ENCODE peak calls at places on chromosome 21, in seven cellular contexts. One of them, this sample, is unnamed.

GRCh38 chr21:13937236-13937635 is 273.5 kb downstream of the LIPI start:
- DNase-seq in MM.1S: no peak
- DNase-seq in heart left ventricle: no peak
- DNase-seq in ovary: no peak
- DNase-seq in mammary epithelial cell: no peak
- DNase-seq in left ventricle myocardium inferior: no peak
- DNase-seq in tibial artery: no peak
- DNase-seq in this sample: no peak

GRCh38 chr21:32886339-32886738 is 114.8 kb upstream of the PAXBP1 start:
- DNase-seq in MM.1S: peak; percentile 82
- DNase-seq in ovary: no peak
- DNase-seq in left ventricle myocardium inferior: no peak
- DNase-seq in mammary epithelial cell: no peak
- DNase-seq in tibial artery: no peak
- DNase-seq in heart left ventricle: no peak
- DNase-seq in this sample: no peak

GRCh38 chr21:31732538-31732864 is 583 bp upstream of the SCAF4 start:
- DNase-seq in ovary: no peak
- DNase-seq in mammary epithelial cell: no peak
- DNase-seq in tibial artery: no peak
- DNase-seq in MM.1S: no peak
- DNase-seq in heart left ventricle: no peak
- DNase-seq in left ventricle myocardium inferior: no peak
- DNase-seq in this sample: no peak

GRCh38 chr21:30329203-30329868 is 8.2 kb downstream of the KRTAP27-1 start:
- DNase-seq in heart left ventricle: no peak
- DNase-seq in left ventricle myocardium inferior: no peak
- DNase-seq in tibial artery: no peak
- DNase-seq in ovary: no peak
- DNase-seq in MM.1S: no peak
- DNase-seq in mammary epithelial cell: peak; percentile 83
- DNase-seq in this sample: no peak

GRCh38 chr21:30900881-30901280 is 19.5 kb upstream of the KRTAP11-1 start:
- DNase-seq in mammary epithelial cell: no peak
- DNase-seq in MM.1S: no peak
- DNase-seq in heart left ventricle: no peak
- DNase-seq in ovary: no peak
- DNase-seq in tibial artery: no peak
- DNase-seq in left ventricle myocardium inferior: no peak
- DNase-seq in this sample: no peak

GRCh38 chr21:33964706-33965325 is 49.2 kb upstream of the ATP5PO start:
- DNase-seq in ovary: no peak
- DNase-seq in heart left ventricle: no peak
- DNase-seq in MM.1S: no peak
- DNase-seq in mammary epithelial cell: no peak
- DNase-seq in tibial artery: no peak
- DNase-seq in left ventricle myocardium inferior: no peak
- DNase-seq in this sample: no peak

GRCh38 chr21:31354604-31355443 is 10.8 kb upstream of the TIAM1 start:
- DNase-seq in ovary: no peak
- DNase-seq in heart left ventricle: no peak
- DNase-seq in tibial artery: no peak
- DNase-seq in MM.1S: no peak
- DNase-seq in left ventricle myocardium inferior: no peak
- DNase-seq in mammary epithelial cell: peak; percentile 99
- DNase-seq in this sample: peak; percentile 57

GRCh38 chr21:31731112-31731801 is 661 bp downstream of the SCAF4 start:
- DNase-seq in left ventricle myocardium inferior: peak; percentile 40
- DNase-seq in ovary: peak; percentile 51
- DNase-seq in tibial artery: peak; percentile 74
- DNase-seq in MM.1S: peak; percentile 69
- DNase-seq in heart left ventricle: peak; percentile 43
- DNase-seq in mammary epithelial cell: no peak
- DNase-seq in this sample: peak; percentile 64

GRCh38 chr21:33296156-33296555 is 28.6 kb upstream of the IFNAR1 start:
- DNase-seq in mammary epithelial cell: no peak
- DNase-seq in heart left ventricle: no peak
- DNase-seq in ovary: no peak
- DNase-seq in MM.1S: no peak
- DNase-seq in tibial artery: no peak
- DNase-seq in left ventricle myocardium inferior: no peak
- DNase-seq in this sample: no peak

GRCh38 chr21:41449613-41450012 is 23.6 kb downstream of the MX1 start:
- DNase-seq in left ventricle myocardium inferior: no peak
- DNase-seq in MM.1S: no peak
- DNase-seq in ovary: no peak
- DNase-seq in tibial artery: peak; percentile 20
- DNase-seq in heart left ventricle: no peak
- DNase-seq in mammary epithelial cell: no peak
- DNase-seq in this sample: no peak

GRCh38 chr21:41453198-41453597 is 27.2 kb downstream of the MX1 start:
- DNase-seq in MM.1S: no peak
- DNase-seq in mammary epithelial cell: no peak
- DNase-seq in tibial artery: no peak
- DNase-seq in heart left ventricle: no peak
- DNase-seq in left ventricle myocardium inferior: no peak
- DNase-seq in ovary: no peak
- DNase-seq in this sample: no peak

GRCh38 chr21:41453761-41454160 is 27.7 kb downstream of the MX1 start:
- DNase-seq in ovary: no peak
- DNase-seq in left ventricle myocardium inferior: no peak
- DNase-seq in mammary epithelial cell: no peak
- DNase-seq in heart left ventricle: no peak
- DNase-seq in MM.1S: no peak
- DNase-seq in tibial artery: no peak
- DNase-seq in this sample: no peak

GRCh38 chr21:41447356-41447755 is 21.3 kb downstream of the MX1 start:
- DNase-seq in heart left ventricle: no peak
- DNase-seq in MM.1S: no peak
- DNase-seq in ovary: no peak
- DNase-seq in tibial artery: no peak
- DNase-seq in left ventricle myocardium inferior: no peak
- DNase-seq in mammary epithelial cell: no peak
- DNase-seq in this sample: no peak

DNA sequence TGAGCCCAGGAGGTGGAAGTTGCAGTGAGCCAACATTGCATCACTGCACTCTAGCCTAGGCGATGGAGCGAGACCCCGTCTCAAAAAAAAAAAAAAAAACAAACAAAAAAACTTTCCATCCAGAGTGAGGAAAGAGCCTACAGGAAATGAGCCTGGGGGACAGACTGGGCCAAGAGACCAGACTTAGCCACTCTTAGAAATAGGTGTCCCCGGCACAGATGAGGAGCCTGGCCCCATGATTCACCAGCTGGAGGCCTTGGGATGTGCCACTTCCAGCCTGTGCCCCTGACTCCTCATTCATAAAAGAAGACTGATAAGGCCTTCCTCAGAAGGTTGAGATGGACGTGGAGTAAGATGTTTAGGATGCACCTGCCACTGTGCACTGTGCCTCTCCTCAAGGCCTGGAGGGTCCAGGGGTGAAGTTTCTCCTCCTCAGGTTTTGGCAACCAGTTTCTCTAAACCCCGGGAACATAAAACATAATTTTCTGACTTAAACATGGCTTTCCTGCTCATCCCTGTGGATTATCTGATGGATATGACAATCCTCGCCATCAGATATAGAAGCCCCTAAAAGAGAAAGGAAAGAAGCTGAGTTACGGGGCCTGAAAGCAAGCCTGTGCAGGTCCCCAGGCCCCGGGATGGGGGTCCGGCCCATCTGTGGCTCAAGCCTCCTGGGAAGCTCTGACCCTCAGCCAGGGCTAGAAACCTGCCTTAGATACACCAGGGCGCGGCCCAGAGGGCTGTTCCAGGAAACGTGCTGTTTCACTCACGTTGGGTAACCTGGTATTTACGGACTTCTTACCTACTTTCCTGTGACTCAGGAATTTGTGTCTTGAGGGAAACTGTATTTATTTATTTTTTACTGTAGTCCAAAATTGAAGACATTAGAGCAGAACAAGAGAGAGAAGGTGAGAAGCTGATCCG is 26.0 kb downstream of the MX1 start:
- DNase-seq in MM.1S: no peak
- DNase-seq in mammary epithelial cell: no peak
- DNase-seq in ovary: no peak
- DNase-seq in tibial artery: peak; percentile 24
- DNase-seq in heart left ventricle: no peak
- DNase-seq in left ventricle myocardium inferior: no peak
- DNase-seq in this sample: no peak
- H3K36me3 ChIP-seq in MM.1S: no peaks in the 10 kb centered on the region
- H3K36me3 ChIP-seq in mammary epithelial cell: no peaks in the 10 kb centered on the region
- H3K36me3 ChIP-seq in ovary: no peaks in the 10 kb centered on the region
- H3K36me3 ChIP-seq in tibial artery: peaks cover 88% of the 10 kb centered on the region
- H3K36me3 ChIP-seq in heart left ventricle: peaks cover 38% of the 10 kb centered on the region
- H3K36me3 ChIP-seq in left ventricle myocardium inferior: peaks cover 76% of the 10 kb centered on the region
- H3K36me3 ChIP-seq in this sample: no peaks in the 10 kb centered on the region

GRCh38 chr21:42520628-42521253 is 7.1 kb downstream of the SLC37A1 start:
- DNase-seq in heart left ventricle: no peak
- DNase-seq in tibial artery: peak; percentile 40
- DNase-seq in ovary: no peak
- DNase-seq in left ventricle myocardium inferior: no peak
- DNase-seq in MM.1S: no peak
- DNase-seq in mammary epithelial cell: no peak
- DNase-seq in this sample: no peak
- TF ChIP-seq CTCF in heart left ventricle: no peak
- TF ChIP-seq CTCF in tibial artery: no peak
- TF ChIP-seq CTCF in ovary: no peak
- TF ChIP-seq CTCF in left ventricle myocardium inferior: peak; percentile 36
- TF ChIP-seq CTCF in MM.1S: no peak
- TF ChIP-seq CTCF in mammary epithelial cell: no peak
- TF ChIP-seq CTCF in this sample: peak; percentile 47

GRCh38 chr21:41916888-41917433 is 36.9 kb downstream of the C2CD2 start:
- DNase-seq in tibial artery: no peak
- DNase-seq in left ventricle myocardium inferior: no peak
- DNase-seq in MM.1S: no peak
- DNase-seq in mammary epithelial cell: no peak
- DNase-seq in ovary: no peak
- DNase-seq in heart left ventricle: no peak
- DNase-seq in this sample: no peak

GRCh38 chr21:41917531-41917930 is 36.3 kb downstream of the C2CD2 start:
- DNase-seq in tibial artery: no peak
- DNase-seq in heart left ventricle: no peak
- DNase-seq in MM.1S: no peak
- DNase-seq in left ventricle myocardium inferior: no peak
- DNase-seq in ovary: no peak
- DNase-seq in mammary epithelial cell: no peak
- DNase-seq in this sample: no peak

GRCh38 chr21:41913230-41913629 is 34.1 kb upstream of the PRDM15 start:
- DNase-seq in MM.1S: no peak
- DNase-seq in tibial artery: no peak
- DNase-seq in mammary epithelial cell: no peak
- DNase-seq in left ventricle myocardium inferior: no peak
- DNase-seq in heart left ventricle: no peak
- DNase-seq in ovary: no peak
- DNase-seq in this sample: no peak

GRCh38 chr21:41914965-41915364 is 35.8 kb upstream of the PRDM15 start:
- DNase-seq in left ventricle myocardium inferior: no peak
- DNase-seq in mammary epithelial cell: no peak
- DNase-seq in heart left ventricle: no peak
- DNase-seq in ovary: no peak
- DNase-seq in MM.1S: no peak
- DNase-seq in tibial artery: no peak
- DNase-seq in this sample: no peak

GRCh38 chr21:41914358-41914757 is 35.2 kb upstream of the PRDM15 start:
- DNase-seq in mammary epithelial cell: no peak
- DNase-seq in heart left ventricle: no peak
- DNase-seq in MM.1S: no peak
- DNase-seq in ovary: no peak
- DNase-seq in tibial artery: no peak
- DNase-seq in left ventricle myocardium inferior: no peak
- DNase-seq in this sample: no peak
- H3K36me3 ChIP-seq in mammary epithelial cell: peaks cover 14% of the 10 kb centered on the region
- H3K36me3 ChIP-seq in heart left ventricle: peaks cover 53% of the 10 kb centered on the region
- H3K36me3 ChIP-seq in MM.1S: no peaks in the 10 kb centered on the region
- H3K36me3 ChIP-seq in ovary: no peaks in the 10 kb centered on the region
- H3K36me3 ChIP-seq in tibial artery: peaks cover 97% of the 10 kb centered on the region
- H3K36me3 ChIP-seq in left ventricle myocardium inferior: peaks cover 84% of the 10 kb centered on the region
- H3K36me3 ChIP-seq in this sample: no peaks in the 10 kb centered on the region

GRCh38 chr21:42255825-42256224 is 36.9 kb downstream of the ABCG1 start:
- DNase-seq in heart left ventricle: no peak
- DNase-seq in mammary epithelial cell: no peak
- DNase-seq in ovary: no peak
- DNase-seq in MM.1S: no peak
- DNase-seq in left ventricle myocardium inferior: no peak
- DNase-seq in tibial artery: no peak
- DNase-seq in this sample: no peak
- TF ChIP-seq CTCF in heart left ventricle: no peak
- TF ChIP-seq CTCF in mammary epithelial cell: no peak
- TF ChIP-seq CTCF in ovary: no peak
- TF ChIP-seq CTCF in MM.1S: peak; percentile 21
- TF ChIP-seq CTCF in left ventricle myocardium inferior: no peak
- TF ChIP-seq CTCF in tibial artery: no peak
- TF ChIP-seq CTCF in this sample: no peak

GRCh38 chr21:45094412-45094811 is 20.0 kb downstream of the ADARB1 start:
- DNase-seq in left ventricle myocardium inferior: no peak
- DNase-seq in heart left ventricle: no peak
- DNase-seq in tibial artery: no peak
- DNase-seq in MM.1S: no peak
- DNase-seq in ovary: no peak
- DNase-seq in mammary epithelial cell: no peak
- DNase-seq in this sample: no peak
- H3K36me3 ChIP-seq in left ventricle myocardium inferior: no peaks in the 10 kb centered on the region
- H3K36me3 ChIP-seq in heart left ventricle: no peaks in the 10 kb centered on the region
- H3K36me3 ChIP-seq in tibial artery: no peaks in the 10 kb centered on the region
- H3K36me3 ChIP-seq in MM.1S: no peaks in the 10 kb centered on the region
- H3K36me3 ChIP-seq in ovary: no peaks in the 10 kb centered on the region
- H3K36me3 ChIP-seq in mammary epithelial cell: no peaks in the 10 kb centered on the region
- H3K36me3 ChIP-seq in this sample: no peaks in the 10 kb centered on the region